ENCODE peak calls at places on chromosome 1, in five cellular contexts. O is ascending aorta, H is upper lobe of right lung, Z is GM12864, A is IMR-90. W is an unnamed sample.
A peak's percentile ranks its signal among the peaks of the same experiment; 100 is the strongest.

GRCh38 chr1:5718716-5719632 is 273.3 kb downstream of the NPHP4 start:
- DNase-seq in A (no peak), O (no peak), Z (no peak), H (no peak), W (no peak)

GRCh38 chr1:156707486-156708244 is 2.3 kb upstream of the CRABP2 start:
- DNase-seq in O (no peak), Z (no peak), A (peak; percentile 51), H (no peak), W (no peak)

GRCh38 chr1:201020040-201020591 is 3.4 kb downstream of the KIF21B start:
- DNase-seq in Z (no peak), H (no peak), A (no peak), O (no peak), W (no peak)

GRCh38 chr1:165912638-165913037 is 85.2 kb downstream of the UCK2 start:
- DNase-seq in O (no peak), H (no peak), A (no peak), Z (no peak), W (no peak)

GRCh38 chr1:176691251-176692228 is 228.6 kb downstream of the PAPPA2 start:
- DNase-seq in Z (peak; percentile 33), O (peak; percentile 66), H (no peak), A (peak; percentile 43), W (peak; percentile 49)

GRCh38 chr1:205247130-205247921 is 19.6 kb downstream of the TMCC2 start:
- DNase-seq in A (peak; percentile 61), O (no peak), H (peak; percentile 54), Z (no peak), W (peak; percentile 69)

GRCh38 chr1:47948126-47948525 is 49.1 kb downstream of the TRABD2B start:
- DNase-seq in H (no peak), Z (no peak), O (no peak), A (no peak), W (no peak)

GRCh38 chr1:167206166-167206835 is 14.4 kb upstream of the POU2F1 start:
- DNase-seq in A (no peak), Z (no peak), O (no peak), H (no peak), W (no peak)

GRCh38 chr1:175062339-175062738 is 5.3 kb upstream of the TNN start:
- DNase-seq in H (no peak), Z (no peak), O (no peak), A (no peak), W (no peak)

GRCh38 chr1:41907446-41907845 is 11.3 kb downstream of the HIVEP3 start:
- DNase-seq in Z (no peak), H (no peak), O (no peak), A (no peak), W (no peak)

GRCh38 chr1:11342677-11343076 is 69.7 kb downstream of the UBIAD1 start:
- DNase-seq in Z (no peak), A (no peak), O (no peak), H (no peak), W (no peak)

GRCh38 chr1:156896490-156897033 is 3.0 kb downstream of the PEAR1 start:
- DNase-seq in Z (no peak), O (peak; percentile 75), H (no peak), A (peak; percentile 92), W (peak; percentile 85)

GRCh38 chr1:162276493-162276892 is 100.2 kb downstream of the SPATA46 start:
- DNase-seq in A (peak; percentile 25), Z (no peak), O (no peak), H (no peak), W (peak; percentile 60)
- TF ChIP-seq CTCF in A (peak; percentile 55), Z (peak; percentile 17), O (no peak), H (peak; percentile 51), W (peak; percentile 40)

DNA sequence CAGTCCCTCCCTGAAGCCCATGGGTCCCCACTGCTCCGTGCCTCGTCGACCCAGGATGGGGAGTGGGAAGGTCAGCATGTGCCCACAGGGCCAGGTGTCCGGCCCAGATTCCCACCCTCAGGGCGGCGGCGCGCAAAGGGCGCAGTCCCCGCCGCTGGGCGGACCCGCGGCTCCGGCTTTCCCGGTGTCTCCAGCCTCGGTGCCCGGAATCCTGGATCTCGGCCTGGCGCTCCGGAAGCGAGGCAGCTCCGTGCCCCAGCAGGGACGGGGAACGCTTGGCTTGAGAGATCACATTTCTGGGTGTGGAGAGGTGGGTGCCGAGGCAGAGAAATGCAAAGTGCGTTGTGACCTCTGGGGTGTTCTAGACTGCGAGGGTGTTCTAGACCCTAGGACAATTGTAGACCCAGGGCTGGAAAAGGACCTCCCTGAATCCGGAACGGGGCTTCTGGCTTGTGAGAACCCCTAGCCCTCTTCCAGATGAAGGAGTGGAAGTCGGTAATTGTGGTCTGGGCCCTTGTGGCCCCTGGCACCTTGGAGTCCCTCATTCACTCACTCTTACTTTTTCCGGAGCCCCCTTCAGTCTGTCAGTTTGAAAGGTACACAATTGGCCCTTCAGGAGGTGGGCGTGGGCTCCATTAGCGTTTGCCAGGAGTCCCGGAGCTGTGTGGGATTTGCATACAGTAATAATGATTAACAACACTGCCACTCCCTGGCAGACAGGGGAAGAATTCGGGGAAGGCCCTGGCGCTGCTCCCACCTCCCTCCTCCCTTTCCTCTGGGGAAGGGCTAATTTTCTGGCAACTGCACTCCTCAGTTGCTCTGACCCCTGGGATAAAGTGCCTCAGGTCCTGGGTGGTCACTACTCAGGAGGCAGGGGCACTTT is 1.7 kb upstream of the KCND3 start:
- DNase-seq in Z (no peak), A (no peak), H (peak; percentile 88), O (peak; percentile 85), W (peak; percentile 33)
- H3K4me3 ChIP-seq in Z (no peak overlapping the region), A (no peak overlapping the region), H (peak overlapping the region; percentile 58), O (peak overlapping the region; percentile 75), W (no peak overlapping the region)

GRCh38 chr1:162384116-162384515 is 2.6 kb downstream of the C1orf226 start:
- DNase-seq in H (no peak), A (no peak), Z (no peak), O (no peak), W (no peak)
- TF ChIP-seq CTCF in H (no peak), A (no peak), Z (no peak), O (no peak), W (no peak)

GRCh38 chr1:37763791-37764741 is 854 bp downstream of the EPHA10 start:
- DNase-seq in H (no peak), A (peak; percentile 37), Z (no peak), O (no peak), W (peak; percentile 60)
- H3K4me3 ChIP-seq in H (no peak overlapping the region), A (no peak overlapping the region), Z (no peak overlapping the region), O (no peak overlapping the region), W (no peak overlapping the region)